ENCODE peak calls at places on chromosome 12, in nine cellular contexts. One of them, this sample, is unnamed.

GRCh38 chr12:30417697-30418231 is 277.9 kb downstream of the IPO8 start:
- DNase-seq in thoracic aorta: no peak
- DNase-seq in endothelial cell of umbilical vein: peak; percentile 10
- DNase-seq in PC-9: no peak
- DNase-seq in Peyer's patch: no peak
- DNase-seq in testis: no peak
- DNase-seq in psoas muscle: peak; percentile 61
- DNase-seq in GM23248: peak; percentile 96
- DNase-seq in pancreas: no peak
- DNase-seq in this sample: no peak

GRCh38 chr12:28899951-28900350 is 249.1 kb upstream of the FAR2 start:
- DNase-seq in PC-9: no peak
- DNase-seq in GM23248: peak; percentile 93
- DNase-seq in endothelial cell of umbilical vein: no peak
- DNase-seq in pancreas: no peak
- DNase-seq in thoracic aorta: no peak
- DNase-seq in Peyer's patch: no peak
- DNase-seq in testis: no peak
- DNase-seq in psoas muscle: no peak
- DNase-seq in this sample: no peak

GRCh38 chr12:83841620-83842019 is 1071.0 kb downstream of the SLC6A15 start:
- DNase-seq in thoracic aorta: no peak
- DNase-seq in GM23248: peak; percentile 61
- DNase-seq in endothelial cell of umbilical vein: no peak
- DNase-seq in PC-9: no peak
- DNase-seq in Peyer's patch: no peak
- DNase-seq in testis: no peak
- DNase-seq in pancreas: no peak
- DNase-seq in psoas muscle: no peak
- DNase-seq in this sample: no peak

GRCh38 chr12:47858511-47859266 is 39.0 kb upstream of the HDAC7 start:
- DNase-seq in testis: no peak
- DNase-seq in thoracic aorta: no peak
- DNase-seq in PC-9: peak; percentile 55
- DNase-seq in endothelial cell of umbilical vein: no peak
- DNase-seq in Peyer's patch: no peak
- DNase-seq in pancreas: no peak
- DNase-seq in psoas muscle: no peak
- DNase-seq in GM23248: no peak
- DNase-seq in this sample: no peak

GRCh38 chr12:53115112-53115890 is 12.0 kb downstream of the SOAT2 start:
- DNase-seq in PC-9: no peak
- DNase-seq in endothelial cell of umbilical vein: no peak
- DNase-seq in psoas muscle: no peak
- DNase-seq in Peyer's patch: no peak
- DNase-seq in pancreas: no peak
- DNase-seq in GM23248: no peak
- DNase-seq in testis: peak; percentile 47
- DNase-seq in thoracic aorta: no peak
- DNase-seq in this sample: no peak

GRCh38 chr12:105825141-105825540 is 313.6 kb downstream of the NUAK1 start:
- DNase-seq in GM23248: no peak
- DNase-seq in testis: no peak
- DNase-seq in Peyer's patch: no peak
- DNase-seq in psoas muscle: no peak
- DNase-seq in PC-9: no peak
- DNase-seq in thoracic aorta: no peak
- DNase-seq in endothelial cell of umbilical vein: no peak
- DNase-seq in pancreas: no peak
- DNase-seq in this sample: no peak

GRCh38 chr12:52956987-52957386 is 8.1 kb downstream of the KRT18 start:
- DNase-seq in pancreas: no peak
- DNase-seq in endothelial cell of umbilical vein: no peak
- DNase-seq in PC-9: peak; percentile 94
- DNase-seq in testis: no peak
- DNase-seq in psoas muscle: no peak
- DNase-seq in GM23248: no peak
- DNase-seq in thoracic aorta: no peak
- DNase-seq in Peyer's patch: no peak
- DNase-seq in this sample: no peak

GRCh38 chr12:130075497-130076076 is 86.7 kb upstream of the FZD10 start:
- DNase-seq in thoracic aorta: no peak
- DNase-seq in psoas muscle: no peak
- DNase-seq in PC-9: no peak
- DNase-seq in GM23248: no peak
- DNase-seq in endothelial cell of umbilical vein: no peak
- DNase-seq in Peyer's patch: no peak
- DNase-seq in testis: no peak
- DNase-seq in pancreas: no peak
- DNase-seq in this sample: peak; percentile 6

GRCh38 chr12:54439521-54440255 is 20.6 kb upstream of the ITGA5 start:
- DNase-seq in thoracic aorta: no peak
- DNase-seq in Peyer's patch: no peak
- DNase-seq in GM23248: peak; percentile 87
- DNase-seq in PC-9: peak; percentile 55
- DNase-seq in psoas muscle: no peak
- DNase-seq in testis: no peak
- DNase-seq in endothelial cell of umbilical vein: peak; percentile 77
- DNase-seq in pancreas: no peak
- DNase-seq in this sample: no peak

GRCh38 chr12:4164591-4165558 is 108.7 kb upstream of the CCND2 start:
- DNase-seq in PC-9: no peak
- DNase-seq in GM23248: peak; percentile 64
- DNase-seq in thoracic aorta: no peak
- DNase-seq in testis: peak; percentile 54
- DNase-seq in Peyer's patch: peak; percentile 65
- DNase-seq in endothelial cell of umbilical vein: peak; percentile 54
- DNase-seq in psoas muscle: peak; percentile 61
- DNase-seq in pancreas: no peak
- DNase-seq in this sample: no peak

GRCh38 chr12:47419500-47419899 is 286.3 kb downstream of the RPAP3 start:
- DNase-seq in thoracic aorta: no peak
- DNase-seq in PC-9: no peak
- DNase-seq in pancreas: no peak
- DNase-seq in testis: no peak
- DNase-seq in psoas muscle: no peak
- DNase-seq in endothelial cell of umbilical vein: no peak
- DNase-seq in Peyer's patch: no peak
- DNase-seq in GM23248: peak; percentile 69
- DNase-seq in this sample: no peak

GRCh38 chr12:117053597-117054201 is 45.5 kb downstream of the TESC start:
- DNase-seq in endothelial cell of umbilical vein: no peak
- DNase-seq in Peyer's patch: no peak
- DNase-seq in pancreas: no peak
- DNase-seq in PC-9: no peak
- DNase-seq in psoas muscle: no peak
- DNase-seq in GM23248: no peak
- DNase-seq in thoracic aorta: no peak
- DNase-seq in testis: no peak
- DNase-seq in this sample: no peak

GRCh38 chr12:121023799-121024198 is 7.5 kb upstream of the C12orf43 start:
- DNase-seq in GM23248: no peak
- DNase-seq in Peyer's patch: no peak
- DNase-seq in testis: no peak
- DNase-seq in pancreas: no peak
- DNase-seq in psoas muscle: no peak
- DNase-seq in thoracic aorta: no peak
- DNase-seq in PC-9: no peak
- DNase-seq in endothelial cell of umbilical vein: no peak
- DNase-seq in this sample: no peak

GRCh38 chr12:6551063-6551461 is 4.8 kb downstream of the IFFO1 start:
- DNase-seq in psoas muscle: peak; percentile 94
- DNase-seq in testis: no peak
- DNase-seq in PC-9: no peak
- DNase-seq in thoracic aorta: no peak
- DNase-seq in endothelial cell of umbilical vein: no peak
- DNase-seq in pancreas: no peak
- DNase-seq in Peyer's patch: no peak
- DNase-seq in GM23248: peak; percentile 83
- DNase-seq in this sample: peak; percentile 71

GRCh38 chr12:22250762-22251161 is 83.7 kb downstream of the ST8SIA1 start:
- DNase-seq in testis: no peak
- DNase-seq in PC-9: no peak
- DNase-seq in pancreas: no peak
- DNase-seq in thoracic aorta: no peak
- DNase-seq in Peyer's patch: no peak
- DNase-seq in GM23248: no peak
- DNase-seq in psoas muscle: no peak
- DNase-seq in endothelial cell of umbilical vein: no peak
- DNase-seq in this sample: no peak

GRCh38 chr12:82688035-82688501 is 1.4 kb downstream of the TMTC2 start:
- DNase-seq in pancreas: no peak
- DNase-seq in endothelial cell of umbilical vein: peak; percentile 27
- DNase-seq in PC-9: no peak
- DNase-seq in Peyer's patch: no peak
- DNase-seq in testis: no peak
- DNase-seq in psoas muscle: no peak
- DNase-seq in GM23248: peak; percentile 42
- DNase-seq in thoracic aorta: no peak
- DNase-seq in this sample: no peak

GRCh38 chr12:76542908-76543307 is 16.7 kb downstream of the OSBPL8 start:
- DNase-seq in GM23248: no peak
- DNase-seq in pancreas: no peak
- DNase-seq in thoracic aorta: no peak
- DNase-seq in PC-9: no peak
- DNase-seq in testis: no peak
- DNase-seq in endothelial cell of umbilical vein: no peak
- DNase-seq in Peyer's patch: no peak
- DNase-seq in psoas muscle: no peak
- DNase-seq in this sample: no peak

GRCh38 chr12:45726594-45727300 is 2.8 kb upstream of the ARID2 start:
- DNase-seq in thoracic aorta: no peak
- DNase-seq in pancreas: peak; percentile 71
- DNase-seq in endothelial cell of umbilical vein: no peak
- DNase-seq in testis: peak; percentile 74
- DNase-seq in GM23248: peak; percentile 78
- DNase-seq in Peyer's patch: peak; percentile 39
- DNase-seq in psoas muscle: peak; percentile 81
- DNase-seq in PC-9: no peak
- DNase-seq in this sample: peak; percentile 31

GRCh38 chr12:68373836-68374314 is 41.7 kb upstream of the MDM1 start:
- DNase-seq in PC-9: no peak
- DNase-seq in testis: no peak
- DNase-seq in GM23248: no peak
- DNase-seq in Peyer's patch: no peak
- DNase-seq in pancreas: no peak
- DNase-seq in psoas muscle: no peak
- DNase-seq in endothelial cell of umbilical vein: no peak
- DNase-seq in thoracic aorta: no peak
- DNase-seq in this sample: no peak

GRCh38 chr12:56808954-56809353 is 45.8 kb downstream of the HSD17B6 start:
- DNase-seq in psoas muscle: no peak
- DNase-seq in pancreas: no peak
- DNase-seq in GM23248: peak; percentile 4
- DNase-seq in thoracic aorta: no peak
- DNase-seq in testis: no peak
- DNase-seq in PC-9: no peak
- DNase-seq in Peyer's patch: no peak
- DNase-seq in endothelial cell of umbilical vein: no peak
- DNase-seq in this sample: no peak

GRCh38 chr12:125860672-125861288 is 795.5 kb downstream of the AACS start:
- DNase-seq in pancreas: peak; percentile 15
- DNase-seq in Peyer's patch: no peak
- DNase-seq in psoas muscle: no peak
- DNase-seq in thoracic aorta: no peak
- DNase-seq in PC-9: no peak
- DNase-seq in GM23248: no peak
- DNase-seq in endothelial cell of umbilical vein: no peak
- DNase-seq in testis: no peak
- DNase-seq in this sample: no peak
- H3K27me3 ChIP-seq in pancreas: no peaks in the 10 kb centered on the region
- H3K27me3 ChIP-seq in Peyer's patch: no peaks in the 10 kb centered on the region
- H3K27me3 ChIP-seq in psoas muscle: peaks cover 4% of the 10 kb centered on the region
- H3K27me3 ChIP-seq in thoracic aorta: no peaks in the 10 kb centered on the region
- H3K27me3 ChIP-seq in PC-9: no peaks in the 10 kb centered on the region
- H3K27me3 ChIP-seq in GM23248: no peaks in the 10 kb centered on the region
- H3K27me3 ChIP-seq in endothelial cell of umbilical vein: no peaks in the 10 kb centered on the region
- H3K27me3 ChIP-seq in testis: no peaks in the 10 kb centered on the region
- H3K27me3 ChIP-seq in this sample: no peaks in the 10 kb centered on the region

GRCh38 chr12:107053709-107054108 is 39.6 kb downstream of the CRY1 start:
- DNase-seq in testis: no peak
- DNase-seq in Peyer's patch: no peak
- DNase-seq in GM23248: no peak
- DNase-seq in thoracic aorta: no peak
- DNase-seq in psoas muscle: no peak
- DNase-seq in PC-9: no peak
- DNase-seq in pancreas: no peak
- DNase-seq in endothelial cell of umbilical vein: no peak
- DNase-seq in this sample: no peak

GRCh38 chr12:107058190-107058589 is 35.2 kb downstream of the CRY1 start:
- DNase-seq in psoas muscle: no peak
- DNase-seq in Peyer's patch: no peak
- DNase-seq in testis: no peak
- DNase-seq in pancreas: no peak
- DNase-seq in thoracic aorta: no peak
- DNase-seq in PC-9: no peak
- DNase-seq in GM23248: no peak
- DNase-seq in endothelial cell of umbilical vein: peak; percentile 34
- DNase-seq in this sample: no peak

GRCh38 chr12:107057071-107057834 is 36.1 kb downstream of the CRY1 start:
- DNase-seq in testis: no peak
- DNase-seq in GM23248: peak; percentile 59
- DNase-seq in thoracic aorta: no peak
- DNase-seq in PC-9: peak; percentile 94
- DNase-seq in pancreas: no peak
- DNase-seq in Peyer's patch: no peak
- DNase-seq in endothelial cell of umbilical vein: peak; percentile 80
- DNase-seq in psoas muscle: no peak
- DNase-seq in this sample: no peak
- H3K27me3 ChIP-seq in testis: no peaks in the 10 kb centered on the region
- H3K27me3 ChIP-seq in GM23248: no peaks in the 10 kb centered on the region
- H3K27me3 ChIP-seq in thoracic aorta: no peaks in the 10 kb centered on the region
- H3K27me3 ChIP-seq in PC-9: no peaks in the 10 kb centered on the region
- H3K27me3 ChIP-seq in pancreas: no peaks in the 10 kb centered on the region
- H3K27me3 ChIP-seq in Peyer's patch: no peaks in the 10 kb centered on the region
- H3K27me3 ChIP-seq in endothelial cell of umbilical vein: no peaks in the 10 kb centered on the region
- H3K27me3 ChIP-seq in psoas muscle: no peaks in the 10 kb centered on the region
- H3K27me3 ChIP-seq in this sample: no peaks in the 10 kb centered on the region

GRCh38 chr12:71441836-71442566 is 2.4 kb downstream of the LGR5 start:
- DNase-seq in pancreas: no peak
- DNase-seq in testis: no peak
- DNase-seq in GM23248: no peak
- DNase-seq in PC-9: no peak
- DNase-seq in psoas muscle: no peak
- DNase-seq in endothelial cell of umbilical vein: no peak
- DNase-seq in thoracic aorta: no peak
- DNase-seq in Peyer's patch: no peak
- DNase-seq in this sample: no peak
- H3K27me3 ChIP-seq in pancreas: no peaks in the 10 kb centered on the region
- H3K27me3 ChIP-seq in testis: no peaks in the 10 kb centered on the region
- H3K27me3 ChIP-seq in GM23248: peaks cover 79% of the 10 kb centered on the region
- H3K27me3 ChIP-seq in PC-9: peaks cover 34% of the 10 kb centered on the region
- H3K27me3 ChIP-seq in psoas muscle: peaks cover 27% of the 10 kb centered on the region
- H3K27me3 ChIP-seq in endothelial cell of umbilical vein: peaks cover 70% of the 10 kb centered on the region
- H3K27me3 ChIP-seq in thoracic aorta: no peaks in the 10 kb centered on the region
- H3K27me3 ChIP-seq in Peyer's patch: peaks cover 6% of the 10 kb centered on the region
- H3K27me3 ChIP-seq in this sample: peaks cover 53% of the 10 kb centered on the region

DNA sequence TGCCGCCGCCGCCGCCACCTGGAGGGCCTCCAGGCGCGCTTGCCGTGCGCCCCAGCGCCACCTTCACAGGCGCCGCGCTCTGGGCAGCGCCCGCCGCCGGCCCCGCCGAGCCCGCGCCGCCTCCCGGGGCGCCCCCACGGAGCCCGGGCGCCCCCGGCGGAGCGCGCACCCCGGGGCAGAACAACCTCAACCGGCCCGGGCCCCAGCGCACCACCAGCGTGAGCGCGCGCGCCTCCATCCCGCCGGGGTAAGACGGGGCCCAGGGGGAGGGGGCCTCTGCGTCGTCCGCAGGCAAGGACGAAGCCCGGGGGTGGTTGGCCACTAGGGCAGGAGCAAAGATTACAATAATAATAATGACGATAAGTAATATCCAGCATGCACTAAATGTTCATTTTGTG is 21.3 kb downstream of the DTX1 start:
- DNase-seq in PC-9: no peak
- DNase-seq in psoas muscle: peak; percentile 33
- DNase-seq in thoracic aorta: no peak
- DNase-seq in pancreas: no peak
- DNase-seq in testis: no peak
- DNase-seq in endothelial cell of umbilical vein: no peak
- DNase-seq in GM23248: no peak
- DNase-seq in Peyer's patch: no peak
- DNase-seq in this sample: no peak
- H3K27me3 ChIP-seq in PC-9: peaks cover 18% of the 10 kb centered on the region
- H3K27me3 ChIP-seq in psoas muscle: peaks cover 27% of the 10 kb centered on the region
- H3K27me3 ChIP-seq in thoracic aorta: no peaks in the 10 kb centered on the region
- H3K27me3 ChIP-seq in pancreas: no peaks in the 10 kb centered on the region
- H3K27me3 ChIP-seq in testis: no peaks in the 10 kb centered on the region
- H3K27me3 ChIP-seq in endothelial cell of umbilical vein: peaks cover 14% of the 10 kb centered on the region
- H3K27me3 ChIP-seq in GM23248: peaks cover 23% of the 10 kb centered on the region
- H3K27me3 ChIP-seq in Peyer's patch: no peaks in the 10 kb centered on the region
- H3K27me3 ChIP-seq in this sample: no peaks in the 10 kb centered on the region

This sample was measured in dorsolateral prefrontal cortex.